ENCODE peak calls at places on chromosomes 16 and 17, in nine cellular contexts. J is activated CD8-positive, alpha-beta T cell treated with anti-CD3 and anti-CD28 coated beads for 36 hours; K is GM13976; S is astrocyte of the spinal cord; Z is endothelial cell; G is AG04450; C is epithelial cell of esophagus; H is pancreas; B is coronary artery. I is an unnamed sample.

GRCh38 chr17:79019631-79020584 is 4.1 kb upstream of the C1QTNF1 start:
- DNase-seq in J (peak), K (peak), S (peak), Z (peak), G (peak), C (peak), H (no peak), B (peak), I (peak)

GRCh38 chr17:18857864-18858566 is at the start of gene PRPSAP2:
- DNase-seq in J (peak), K (peak), S (peak), Z (peak), G (peak), C (peak), H (peak), B (peak), I (peak)

GRCh38 chr17:75639771-75640555 is 6.7 kb downstream of the SMIM5 start:
- DNase-seq in J (no peak), K (no peak), S (no peak), Z (no peak), G (no peak), C (peak), H (peak), B (peak), I (no peak)

GRCh38 chr16:30893082-30893743 is 664 bp downstream of the BCL7C start:
- DNase-seq in J (peak), K (peak), S (no peak), Z (no peak), G (no peak), C (no peak), H (peak), B (no peak), I (no peak)

GRCh38 chr17:7834554-7834890 is 505 bp downstream of the KDM6B start:
- DNase-seq in J (peak), K (no peak), S (peak), Z (no peak), G (no peak), C (peak), H (peak), B (peak), I (no peak)

GRCh38 chr16:48676836-48677235 is 66.9 kb upstream of the N4BP1 start:
- DNase-seq in J (no peak), K (no peak), S (no peak), Z (no peak), G (no peak), C (peak), H (no peak), B (no peak), I (no peak)

GRCh38 chr17:30273373-30273772 is 18.4 kb downstream of the BLMH start:
- DNase-seq in J (no peak), K (no peak), S (peak), Z (no peak), G (no peak), C (no peak), H (no peak), B (no peak), I (no peak)

GRCh38 chr17:12982224-12982623 is 35.6 kb downstream of the ELAC2 start:
- DNase-seq in J (peak), K (no peak), S (no peak), Z (no peak), G (no peak), C (no peak), H (no peak), B (no peak), I (no peak)

GRCh38 chr17:78357177-78357586 is 2.7 kb downstream of the SOCS3 start:
- DNase-seq in J (no peak), K (no peak), S (peak), Z (no peak), G (no peak), C (no peak), H (no peak), B (no peak), I (no peak)

GRCh38 chr16:23081675-23082119 is 67.6 kb downstream of the USP31 start:
- DNase-seq in J (no peak), K (no peak), S (peak), Z (no peak), G (no peak), C (peak), H (no peak), B (no peak), I (peak)

GRCh38 chr17:56810286-56810781 is 23.4 kb downstream of the C17orf67 start:
- DNase-seq in J (no peak), K (no peak), S (no peak), Z (no peak), G (no peak), C (no peak), H (no peak), B (no peak), I (no peak)

GRCh38 chr17:57677301-57677700 is 67.8 kb downstream of the CCDC182 start:
- DNase-seq in J (no peak), K (peak), S (no peak), Z (no peak), G (no peak), C (no peak), H (no peak), B (peak), I (no peak)

GRCh38 chr16:30951785-30952184 is 2.9 kb downstream of the ORAI3 start:
- DNase-seq in J (no peak), K (no peak), S (peak), Z (no peak), G (no peak), C (no peak), H (no peak), B (peak), I (no peak)

GRCh38 chr17:17703608-17703919 is 22.3 kb downstream of the RAI1 start:
- DNase-seq in J (no peak), K (no peak), S (no peak), Z (no peak), G (no peak), C (no peak), H (no peak), B (no peak), I (no peak)

GRCh38 chr17:17701112-17701511 is 19.9 kb downstream of the RAI1 start:
- DNase-seq in J (no peak), K (no peak), S (no peak), Z (no peak), G (no peak), C (no peak), H (no peak), B (no peak), I (no peak)

GRCh38 chr17:17702370-17702769 is 21.1 kb downstream of the RAI1 start:
- DNase-seq in J (no peak), K (no peak), S (no peak), Z (no peak), G (no peak), C (no peak), H (no peak), B (no peak), I (no peak)

GRCh38 chr17:17701658-17702057 is 20.4 kb downstream of the RAI1 start:
- DNase-seq in J (no peak), K (no peak), S (no peak), Z (no peak), G (no peak), C (no peak), H (no peak), B (no peak), I (no peak)

GRCh38 chr17:17702821-17703607 is 21.8 kb downstream of the RAI1 start:
- DNase-seq in J (no peak), K (no peak), S (no peak), Z (peak), G (no peak), C (no peak), H (no peak), B (no peak), I (no peak)
- TF ChIP-seq CTCF in J (no peak), K (no peak), S (no peak), Z (no peak), G (no peak), C (no peak), H (no peak), B (no peak), I (no peak)

DNA sequence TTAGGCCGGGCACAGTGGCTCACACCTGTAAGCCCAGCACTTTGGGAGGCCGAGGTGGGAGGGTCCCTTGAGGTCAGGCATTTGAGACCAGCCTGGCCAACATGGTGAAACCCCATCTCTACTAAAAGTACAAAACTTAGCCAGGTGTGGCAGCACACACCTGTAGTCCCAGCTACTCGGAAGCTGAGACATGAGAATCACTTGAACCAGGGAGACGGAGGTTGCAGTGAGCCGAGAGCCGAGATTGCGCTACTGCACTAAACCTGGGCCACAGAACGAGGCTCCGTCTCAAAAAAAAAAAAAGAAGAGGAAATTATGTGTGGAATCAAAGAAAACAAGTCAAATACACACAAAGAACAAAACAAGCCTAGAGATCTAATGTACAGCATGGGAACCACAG is 16.1 kb upstream of the MPRIP start:
- DNase-seq in J (no peak), K (no peak), S (no peak), Z (no peak), G (no peak), C (no peak), H (no peak), B (no peak), I (no peak)
- TF ChIP-seq CTCF in J (no peak), K (no peak), S (no peak), Z (no peak), G (no peak), C (no peak), H (no peak), B (no peak), I (no peak)

GRCh38 chr17:50046667-50047066 is 9.2 kb upstream of the ITGA3 start:
- DNase-seq in J (no peak), K (no peak), S (no peak), Z (no peak), G (no peak), C (no peak), H (no peak), B (no peak), I (no peak)

GRCh38 chr17:50048146-50048720 is 7.7 kb upstream of the ITGA3 start:
- DNase-seq in J (no peak), K (no peak), S (no peak), Z (no peak), G (no peak), C (no peak), H (no peak), B (no peak), I (no peak)

GRCh38 chr17:50048988-50049387 is 6.9 kb upstream of the ITGA3 start:
- DNase-seq in J (no peak), K (no peak), S (no peak), Z (no peak), G (no peak), C (no peak), H (no peak), B (no peak), I (no peak)

GRCh38 chr17:50047083-50047482 is 8.8 kb upstream of the ITGA3 start:
- DNase-seq in J (no peak), K (no peak), S (no peak), Z (no peak), G (no peak), C (no peak), H (no peak), B (no peak), I (no peak)

DNA sequence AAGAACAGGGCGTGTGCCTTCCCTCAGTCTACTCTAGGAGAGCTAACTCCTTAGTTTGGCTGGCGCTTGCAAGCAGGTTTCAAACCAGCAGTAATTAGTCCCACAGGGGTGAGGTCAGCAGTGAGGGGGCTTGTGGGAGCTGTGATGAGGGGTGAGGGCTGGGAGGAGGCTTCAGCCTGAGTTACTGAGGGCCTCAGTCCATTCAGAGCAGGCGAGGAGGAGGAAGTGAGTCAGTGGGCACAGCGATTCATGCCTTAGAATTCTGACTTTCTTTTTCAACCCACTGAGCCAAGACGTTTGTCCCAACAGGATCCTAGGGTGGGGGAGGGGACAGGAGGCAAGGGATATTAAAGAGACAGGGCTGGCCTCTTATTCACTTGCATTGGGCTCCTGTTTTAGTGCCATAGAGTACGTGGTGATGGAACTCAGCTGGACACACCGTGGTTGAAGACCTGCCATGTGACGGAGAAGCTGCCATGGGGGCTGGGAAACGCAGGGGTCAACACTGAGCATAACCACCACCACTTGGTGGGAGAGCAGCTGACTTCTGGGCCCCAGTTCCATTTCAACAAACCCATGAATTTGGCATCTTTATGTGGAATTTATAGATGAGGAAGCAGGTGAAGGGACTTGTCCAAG is 8.3 kb upstream of the ITGA3 start:
- DNase-seq in J (peak), K (no peak), S (peak), Z (no peak), G (no peak), C (peak), H (no peak), B (no peak), I (no peak)
- TF ChIP-seq CTCF in J (no peak), K (no peak), S (no peak), Z (no peak), G (no peak), C (no peak), H (no peak), B (no peak), I (no peak)

GRCh38 chr16:14401839-14402115 is 228.3 kb downstream of the PARN start:
- DNase-seq in J (no peak), K (no peak), S (peak), Z (no peak), G (no peak), C (no peak), H (no peak), B (no peak), I (no peak)

GRCh38 chr16:14398014-14398717 is 231.9 kb downstream of the PARN start:
- DNase-seq in J (no peak), K (no peak), S (no peak), Z (no peak), G (no peak), C (peak), H (no peak), B (no peak), I (no peak)

GRCh38 chr16:14394834-14395233 is 235.2 kb downstream of the PARN start:
- DNase-seq in J (no peak), K (no peak), S (no peak), Z (no peak), G (no peak), C (no peak), H (no peak), B (no peak), I (no peak)

GRCh38 chr16:14400285-14400977 is 229.6 kb downstream of the PARN start:
- DNase-seq in J (no peak), K (no peak), S (no peak), Z (no peak), G (no peak), C (peak), H (no peak), B (no peak), I (no peak)

GRCh38 chr16:14399397-14400284 is 230.4 kb downstream of the PARN start:
- DNase-seq in J (peak), K (no peak), S (peak), Z (no peak), G (no peak), C (peak), H (no peak), B (no peak), I (peak)
- TF ChIP-seq CTCF in J (no peak), K (no peak), S (no peak), Z (no peak), G (no peak), C (no peak), H (no peak), B (no peak), I (no peak)

GRCh38 chr17:43790311-43790940 is 10.2 kb downstream of the CFAP97D1 start:
- DNase-seq in J (no peak), K (no peak), S (no peak), Z (no peak), G (no peak), C (peak), H (no peak), B (no peak), I (no peak)
- TF ChIP-seq CTCF in J (no peak), K (no peak), S (peak), Z (no peak), G (peak), C (peak), H (no peak), B (no peak), I (no peak)